ENCODE peak calls at places on chromosomes 12 and 14, in ten cellular contexts. One of them, this sample, is unnamed.

GRCh38 chr14:94051115-94051514 is 25.0 kb downstream of the OTUB2 start:
- DNase-seq in stimulated activated CD4-positive, alpha-beta T cell treated with anti-CD3 and anti-CD28 coated beads, Interleukin-1b, Interleukin-23, amount 100 ng/mL, for 48 hours: no peak
- DNase-seq in substantia nigra: peak
- DNase-seq in bronchial epithelial cell: peak
- DNase-seq in nucleus accumbens: peak
- DNase-seq in neural crest cell: no peak
- DNase-seq in astrocyte of the spinal cord: peak
- DNase-seq in uterus: peak
- DNase-seq in kidney epithelial cell: no peak
- DNase-seq in T-helper 9 cell: no peak
- DNase-seq in this sample: peak

GRCh38 chr12:89840162-89840922 is 131.7 kb upstream of the ATP2B1 start:
- DNase-seq in stimulated activated CD4-positive, alpha-beta T cell treated with anti-CD3 and anti-CD28 coated beads, Interleukin-1b, Interleukin-23, amount 100 ng/mL, for 48 hours: no peak
- DNase-seq in substantia nigra: no peak
- DNase-seq in bronchial epithelial cell: no peak
- DNase-seq in nucleus accumbens: no peak
- DNase-seq in neural crest cell: no peak
- DNase-seq in astrocyte of the spinal cord: no peak
- DNase-seq in uterus: no peak
- DNase-seq in kidney epithelial cell: no peak
- DNase-seq in T-helper 9 cell: no peak
- DNase-seq in this sample: no peak

GRCh38 chr12:5344131-5344530 is 87.8 kb upstream of the NTF3 start:
- DNase-seq in stimulated activated CD4-positive, alpha-beta T cell treated with anti-CD3 and anti-CD28 coated beads, Interleukin-1b, Interleukin-23, amount 100 ng/mL, for 48 hours: no peak
- DNase-seq in substantia nigra: no peak
- DNase-seq in bronchial epithelial cell: no peak
- DNase-seq in nucleus accumbens: no peak
- DNase-seq in neural crest cell: no peak
- DNase-seq in astrocyte of the spinal cord: no peak
- DNase-seq in uterus: no peak
- DNase-seq in kidney epithelial cell: no peak
- DNase-seq in T-helper 9 cell: no peak
- DNase-seq in this sample: no peak

GRCh38 chr14:69651653-69652052 is 40.3 kb downstream of the SUSD6 start:
- DNase-seq in stimulated activated CD4-positive, alpha-beta T cell treated with anti-CD3 and anti-CD28 coated beads, Interleukin-1b, Interleukin-23, amount 100 ng/mL, for 48 hours: no peak
- DNase-seq in substantia nigra: no peak
- DNase-seq in bronchial epithelial cell: peak
- DNase-seq in nucleus accumbens: no peak
- DNase-seq in neural crest cell: no peak
- DNase-seq in astrocyte of the spinal cord: no peak
- DNase-seq in uterus: no peak
- DNase-seq in kidney epithelial cell: no peak
- DNase-seq in T-helper 9 cell: no peak
- DNase-seq in this sample: no peak

GRCh38 chr12:108175310-108175709 is 46.2 kb downstream of the WSCD2 start:
- DNase-seq in stimulated activated CD4-positive, alpha-beta T cell treated with anti-CD3 and anti-CD28 coated beads, Interleukin-1b, Interleukin-23, amount 100 ng/mL, for 48 hours: no peak
- DNase-seq in substantia nigra: no peak
- DNase-seq in bronchial epithelial cell: no peak
- DNase-seq in nucleus accumbens: no peak
- DNase-seq in neural crest cell: no peak
- DNase-seq in astrocyte of the spinal cord: no peak
- DNase-seq in uterus: no peak
- DNase-seq in kidney epithelial cell: no peak
- DNase-seq in T-helper 9 cell: no peak
- DNase-seq in this sample: no peak

GRCh38 chr14:26765768-26766550 is 168.1 kb upstream of the NOVA1 start:
- DNase-seq in stimulated activated CD4-positive, alpha-beta T cell treated with anti-CD3 and anti-CD28 coated beads, Interleukin-1b, Interleukin-23, amount 100 ng/mL, for 48 hours: no peak
- DNase-seq in substantia nigra: no peak
- DNase-seq in bronchial epithelial cell: peak
- DNase-seq in nucleus accumbens: no peak
- DNase-seq in neural crest cell: no peak
- DNase-seq in astrocyte of the spinal cord: peak
- DNase-seq in uterus: peak
- DNase-seq in kidney epithelial cell: peak
- DNase-seq in T-helper 9 cell: no peak
- DNase-seq in this sample: peak

GRCh38 chr14:56087824-56088571 is 30.2 kb upstream of the PELI2 start:
- DNase-seq in stimulated activated CD4-positive, alpha-beta T cell treated with anti-CD3 and anti-CD28 coated beads, Interleukin-1b, Interleukin-23, amount 100 ng/mL, for 48 hours: no peak
- DNase-seq in substantia nigra: no peak
- DNase-seq in bronchial epithelial cell: no peak
- DNase-seq in nucleus accumbens: no peak
- DNase-seq in neural crest cell: no peak
- DNase-seq in astrocyte of the spinal cord: peak
- DNase-seq in uterus: no peak
- DNase-seq in kidney epithelial cell: no peak
- DNase-seq in T-helper 9 cell: no peak
- DNase-seq in this sample: no peak

GRCh38 chr12:95126076-95126475 is 52.7 kb upstream of the NR2C1 start:
- DNase-seq in stimulated activated CD4-positive, alpha-beta T cell treated with anti-CD3 and anti-CD28 coated beads, Interleukin-1b, Interleukin-23, amount 100 ng/mL, for 48 hours: no peak
- DNase-seq in substantia nigra: no peak
- DNase-seq in bronchial epithelial cell: no peak
- DNase-seq in nucleus accumbens: no peak
- DNase-seq in neural crest cell: no peak
- DNase-seq in astrocyte of the spinal cord: no peak
- DNase-seq in uterus: no peak
- DNase-seq in kidney epithelial cell: no peak
- DNase-seq in T-helper 9 cell: no peak
- DNase-seq in this sample: no peak

GRCh38 chr12:60059180-60059579 is 463.4 kb downstream of the SLC16A7 start:
- DNase-seq in stimulated activated CD4-positive, alpha-beta T cell treated with anti-CD3 and anti-CD28 coated beads, Interleukin-1b, Interleukin-23, amount 100 ng/mL, for 48 hours: no peak
- DNase-seq in substantia nigra: no peak
- DNase-seq in bronchial epithelial cell: no peak
- DNase-seq in nucleus accumbens: no peak
- DNase-seq in neural crest cell: no peak
- DNase-seq in astrocyte of the spinal cord: no peak
- DNase-seq in uterus: no peak
- DNase-seq in kidney epithelial cell: no peak
- DNase-seq in T-helper 9 cell: no peak
- DNase-seq in this sample: no peak

GRCh38 chr14:101509730-101510371 is 51.4 kb upstream of the DIO3 start:
- DNase-seq in stimulated activated CD4-positive, alpha-beta T cell treated with anti-CD3 and anti-CD28 coated beads, Interleukin-1b, Interleukin-23, amount 100 ng/mL, for 48 hours: no peak
- DNase-seq in substantia nigra: no peak
- DNase-seq in bronchial epithelial cell: no peak
- DNase-seq in nucleus accumbens: no peak
- DNase-seq in neural crest cell: no peak
- DNase-seq in astrocyte of the spinal cord: no peak
- DNase-seq in uterus: no peak
- DNase-seq in kidney epithelial cell: no peak
- DNase-seq in T-helper 9 cell: no peak
- DNase-seq in this sample: no peak

This sample was measured in kidney glomerular epithelial cell.